ENCODE peak calls at places on chromosomes 13 and 19, in six cellular contexts. U, I, D, L, W and K are unnamed samples.

GRCh38 chr13:44884076-44884729 is 105.1 kb downstream of the NUFIP1 start:
- DNase-seq in U (peak), I (no peak), D (peak), L (no peak), W (no peak), K (peak)

GRCh38 chr13:104014803-104015645 is 948.8 kb upstream of the SLC10A2 start:
- DNase-seq in U (no peak), I (no peak), D (peak), L (no peak), W (no peak), K (no peak)

GRCh38 chr19:10419646-10420443 is 493 bp upstream of the PDE4A start:
- DNase-seq in U (peak), I (peak), D (no peak), L (no peak), W (peak), K (peak)

GRCh38 chr19:47075941-47076340 is 27.5 kb upstream of the TMEM160 start:
- DNase-seq in U (no peak), I (no peak), D (no peak), L (no peak), W (no peak), K (no peak)

GRCh38 chr13:36098080-36098479 is 33.1 kb downstream of the DCLK1 start:
- DNase-seq in U (no peak), I (no peak), D (no peak), L (no peak), W (no peak), K (no peak)

GRCh38 chr13:77868717-77869116 is 49.9 kb downstream of the EDNRB start:
- DNase-seq in U (no peak), I (no peak), D (peak), L (no peak), W (no peak), K (no peak)

GRCh38 chr19:18000480-18000980 is 7.4 kb upstream of the ARRDC2 start:
- DNase-seq in U (no peak), I (peak), D (no peak), L (no peak), W (no peak), K (no peak)

GRCh38 chr19:37998801-37999308 is 91.8 kb downstream of the SIPA1L3 start:
- DNase-seq in U (no peak), I (no peak), D (no peak), L (no peak), W (no peak), K (no peak)

GRCh38 chr19:11091343-11092153 is 2.3 kb downstream of the LDLR start:
- DNase-seq in U (peak), I (no peak), D (peak), L (peak), W (no peak), K (peak)

GRCh38 chr13:111114362-111115050 is 604 bp upstream of the ARHGEF7 start:
- DNase-seq in U (peak), I (peak), D (peak), L (no peak), W (no peak), K (peak)

GRCh38 chr19:21765151-21765550 is 2.2 kb downstream of the ZNF100 start:
- DNase-seq in U (no peak), I (no peak), D (no peak), L (no peak), W (no peak), K (no peak)

GRCh38 chr13:39036212-39036611 is 1.7 kb downstream of the PROSER1 start:
- DNase-seq in U (no peak), I (no peak), D (peak), L (peak), W (no peak), K (peak)

GRCh38 chr19:38023245-38023644 is 116.2 kb downstream of the SIPA1L3 start:
- DNase-seq in U (no peak), I (no peak), D (peak), L (no peak), W (no peak), K (peak)

GRCh38 chr19:3387645-3388589 is 21.5 kb downstream of the NFIC start:
- DNase-seq in U (no peak), I (no peak), D (peak), L (no peak), W (peak), K (peak)

GRCh38 chr13:23805015-23805583 is 84.1 kb downstream of the MIPEP start:
- DNase-seq in U (no peak), I (no peak), D (no peak), L (no peak), W (no peak), K (no peak)

GRCh38 chr19:55504981-55505380 is 16.7 kb downstream of the SSC5D start:
- DNase-seq in U (no peak), I (no peak), D (no peak), L (no peak), W (no peak), K (no peak)

GRCh38 chr19:58387338-58388174 is 487 bp downstream of the RPS5 start:
- DNase-seq in U (no peak), I (no peak), D (no peak), L (no peak), W (no peak), K (no peak)

GRCh38 chr19:3852614-3853254 is 16.1 kb downstream of the ZFR2 start:
- DNase-seq in U (peak), I (no peak), D (peak), L (no peak), W (peak), K (peak)

GRCh38 chr19:51327066-51327985 is 14.6 kb downstream of the VSIG10L start:
- DNase-seq in U (peak), I (peak), D (no peak), L (no peak), W (no peak), K (peak)

GRCh38 chr13:33341861-33342452 is 56.4 kb upstream of the STARD13 start:
- DNase-seq in U (no peak), I (no peak), D (no peak), L (no peak), W (no peak), K (no peak)

GRCh38 chr13:87656311-87656710 is 14.9 kb upstream of the SLITRK5 start:
- DNase-seq in U (no peak), I (peak), D (no peak), L (no peak), W (no peak), K (no peak)

GRCh38 chr19:45953676-45954075 is 20.0 kb downstream of the NOVA2 start:
- DNase-seq in U (no peak), I (no peak), D (peak), L (no peak), W (no peak), K (no peak)

GRCh38 chr13:112861876-112862615 is 107.0 kb upstream of the MCF2L start:
- DNase-seq in U (no peak), I (no peak), D (no peak), L (no peak), W (no peak), K (no peak)

GRCh38 chr13:50801087-50801931 is 42.2 kb downstream of the DLEU7 start:
- DNase-seq in U (peak), I (peak), D (peak), L (peak), W (peak), K (peak)

GRCh38 chr13:55516610-55517009 is 1624.1 kb upstream of the PRR20A start:
- DNase-seq in U (no peak), I (no peak), D (no peak), L (no peak), W (peak), K (no peak)

GRCh38 chr13:31045621-31046081 is 113.2 kb downstream of the TEX26 start:
- DNase-seq in U (peak), I (no peak), D (peak), L (no peak), W (no peak), K (peak)

GRCh38 chr19:58573658-58574164 is 576 bp upstream of the MZF1 start:
- DNase-seq in U (no peak), I (no peak), D (no peak), L (no peak), W (no peak), K (no peak)

GRCh38 chr13:112726018-112726767 is 36.4 kb downstream of the ATP11A start:
- DNase-seq in U (no peak), I (no peak), D (no peak), L (no peak), W (no peak), K (no peak)

GRCh38 chr13:45040626-45041025 is 51.3 kb downstream of the GPALPP1 start:
- DNase-seq in U (no peak), I (no peak), D (no peak), L (no peak), W (no peak), K (peak)

GRCh38 chr19:44626067-44626624 is 12.8 kb downstream of the IGSF23 start:
- DNase-seq in U (peak), I (no peak), D (peak), L (peak), W (no peak), K (peak)

GRCh38 chr13:80363890-80364503 is 23.1 kb upstream of the SPRY2 start:
- DNase-seq in U (peak), I (peak), D (peak), L (peak), W (no peak), K (peak)

GRCh38 chr13:108176685-108177274 is 38.6 kb downstream of the LIG4 start:
- DNase-seq in U (peak), I (peak), D (peak), L (no peak), W (peak), K (peak)

GRCh38 chr13:35475131-35475959 is 1.1 kb downstream of the MAB21L1 start:
- DNase-seq in U (no peak), I (peak), D (peak), L (no peak), W (peak), K (peak)

GRCh38 chr13:72062566-72062965 is 195.6 kb upstream of the DACH1 start:
- DNase-seq in U (no peak), I (peak), D (peak), L (no peak), W (no peak), K (no peak)

GRCh38 chr19:41934849-41935374 is 6.7 kb upstream of the ERFL start:
- DNase-seq in U (peak), I (peak), D (peak), L (peak), W (peak), K (peak)